ENCODE peak calls at places on chromosomes 16 and 17, in six cellular contexts. X is OCI-LY7, V is ovary, D is HL-60, B is gastrocnemius medialis, H is neural progenitor cell. N is an unnamed sample.

GRCh38 chr16:2813661-2814288 is 3.3 kb upstream of the PRSS21 start:
- DNase-seq in X (no peak), V (no peak), D (peak; percentile 13), B (no peak), H (no peak), N (no peak)

GRCh38 chr17:78037280-78037679 is 78.8 kb downstream of the TNRC6C start:
- DNase-seq in X (no peak), V (no peak), D (no peak), B (no peak), H (no peak), N (no peak)

GRCh38 chr17:79020631-79021301 is 3.2 kb upstream of the C1QTNF1 start:
- DNase-seq in X (no peak), V (peak; percentile 6), D (no peak), B (no peak), H (no peak), N (peak; percentile 8)

GRCh38 chr17:13419676-13420075 is 182.1 kb downstream of the HS3ST3A1 start:
- DNase-seq in X (no peak), V (no peak), D (no peak), B (no peak), H (no peak), N (no peak)

GRCh38 chr17:3695129-3695722 is 729 bp downstream of the P2RX5 start:
- DNase-seq in X (peak; percentile 39), V (no peak), D (no peak), B (peak; percentile 86), H (no peak), N (no peak)

GRCh38 chr16:981695-982151 is at the start of gene SOX8:
- DNase-seq in X (no peak), V (no peak), D (no peak), B (no peak), H (peak; percentile 87), N (no peak)

GRCh38 chr16:12462690-12463646 is 340.7 kb downstream of the CPPED1 start:
- DNase-seq in X (no peak), V (no peak), D (no peak), B (no peak), H (no peak), N (no peak)

GRCh38 chr17:1231456-1231855 is 38.8 kb upstream of the BHLHA9 start:
- DNase-seq in X (no peak), V (no peak), D (peak; percentile 47), B (peak; percentile 24), H (no peak), N (no peak)

GRCh38 chr16:68985855-68986254 is 119.6 kb upstream of the HAS3 start:
- DNase-seq in X (no peak), V (no peak), D (no peak), B (no peak), H (no peak), N (no peak)

GRCh38 chr16:89120921-89121351 is 27.3 kb downstream of the ACSF3 start:
- DNase-seq in X (no peak), V (no peak), D (no peak), B (no peak), H (no peak), N (peak; percentile 94)

GRCh38 chr16:84499638-84500037 is 4.8 kb downstream of the MEAK7 start:
- DNase-seq in X (no peak), V (no peak), D (no peak), B (no peak), H (no peak), N (no peak)

GRCh38 chr16:12791340-12791739 is 12.3 kb downstream of the CPPED1 start:
- DNase-seq in X (no peak), V (no peak), D (no peak), B (no peak), H (no peak), N (no peak)

GRCh38 chr17:7218166-7218565 is 1.5 kb downstream of the DLG4 start:
- DNase-seq in X (no peak), V (no peak), D (no peak), B (no peak), H (no peak), N (peak; percentile 46)

GRCh38 chr16:71711789-71712188 is 12.7 kb downstream of the PHLPP2 start:
- DNase-seq in X (no peak), V (no peak), D (no peak), B (no peak), H (no peak), N (no peak)

GRCh38 chr17:65656390-65657250 is 95.2 kb upstream of the AXIN2 start:
- DNase-seq in X (no peak), V (no peak), D (no peak), B (no peak), H (no peak), N (no peak)

GRCh38 chr17:73064084-73064938 is 28.2 kb downstream of the SLC39A11 start:
- DNase-seq in X (no peak), V (no peak), D (peak; percentile 66), B (no peak), H (peak; percentile 18), N (no peak)

GRCh38 chr17:33049781-33050414 is 58.3 kb downstream of the SPACA3 start:
- DNase-seq in X (peak; percentile 17), V (no peak), D (peak; percentile 21), B (no peak), H (peak; percentile 72), N (no peak)

GRCh38 chr17:45171338-45172231 is 9.9 kb downstream of the HEXIM2 start:
- DNase-seq in X (no peak), V (peak; percentile 32), D (no peak), B (peak; percentile 70), H (peak; percentile 79), N (peak; percentile 36)

GRCh38 chr16:22903716-22904115 is 89.8 kb downstream of the HS3ST2 start:
- DNase-seq in X (no peak), V (no peak), D (no peak), B (no peak), H (no peak), N (no peak)

GRCh38 chr16:27103954-27104353 is 37.2 kb downstream of the C16orf82 start:
- DNase-seq in X (no peak), V (no peak), D (no peak), B (no peak), H (no peak), N (no peak)

GRCh38 chr16:54927125-54928015 is 3.3 kb upstream of the IRX5 start:
- DNase-seq in X (peak; percentile 13), V (no peak), D (no peak), B (no peak), H (no peak), N (no peak)

GRCh38 chr17:74414510-74414909 is 17.4 kb upstream of the GPRC5C start:
- DNase-seq in X (peak; percentile 70), V (no peak), D (no peak), B (no peak), H (no peak), N (no peak)

GRCh38 chr17:75539969-75540729 is 14.7 kb downstream of the LLGL2 start:
- DNase-seq in X (no peak), V (no peak), D (no peak), B (no peak), H (no peak), N (no peak)

GRCh38 chr17:50549969-50550368 is 3.0 kb downstream of the SPATA20 start:
- DNase-seq in X (no peak), V (no peak), D (no peak), B (no peak), H (no peak), N (no peak)

GRCh38 chr17:50551884-50552283 is 4.9 kb downstream of the SPATA20 start:
- DNase-seq in X (no peak), V (no peak), D (no peak), B (no peak), H (no peak), N (no peak)

GRCh38 chr17:50551433-50551815 is 4.5 kb downstream of the SPATA20 start:
- DNase-seq in X (no peak), V (no peak), D (no peak), B (no peak), H (no peak), N (no peak)

GRCh38 chr17:50549256-50549941 is 2.4 kb downstream of the SPATA20 start:
- DNase-seq in X (no peak), V (no peak), D (no peak), B (no peak), H (no peak), N (no peak)

GRCh38 chr17:50550661-50551432 is 3.9 kb downstream of the SPATA20 start:
- DNase-seq in X (peak; percentile 44), V (peak; percentile 84), D (peak; percentile 38), B (peak; percentile 49), H (peak; percentile 95), N (peak; percentile 82)
- TF ChIP-seq CTCF in X (peak; percentile 70), V (peak; percentile 90), D (peak; percentile 46), B (peak; percentile 71), H (peak; percentile 88), N (peak; percentile 94)

GRCh38 chr17:82333279-82334171 is at the start of gene SECTM1:
- DNase-seq in X (no peak), V (peak; percentile 74), D (no peak), B (no peak), H (peak; percentile 72), N (no peak)

GRCh38 chr17:82331345-82331939 is 2.1 kb downstream of the SECTM1 start:
- DNase-seq in X (no peak), V (no peak), D (no peak), B (no peak), H (no peak), N (no peak)

GRCh38 chr17:82332669-82333278 is 792 bp downstream of the SECTM1 start:
- DNase-seq in X (no peak), V (peak; percentile 51), D (peak; percentile 60), B (no peak), H (no peak), N (peak; percentile 57)

GRCh38 chr17:82334622-82335394 is 1.2 kb upstream of the SECTM1 start:
- DNase-seq in X (peak; percentile 49), V (no peak), D (no peak), B (no peak), H (no peak), N (no peak)

GRCh38 chr17:82334204-82334621 is 647 bp upstream of the SECTM1 start:
- DNase-seq in X (no peak), V (peak; percentile 56), D (no peak), B (no peak), H (no peak), N (no peak)
- TF ChIP-seq CTCF in X (no peak), V (no peak), D (no peak), B (no peak), H (no peak), N (no peak)

GRCh38 chr16:58252716-58253115 is 42.1 kb downstream of the PRSS54 start:
- DNase-seq in X (peak; percentile 9), V (no peak), D (no peak), B (no peak), H (no peak), N (no peak)
- TF ChIP-seq CTCF in X (peak; percentile 63), V (no peak), D (no peak), B (no peak), H (no peak), N (no peak)

DNA sequence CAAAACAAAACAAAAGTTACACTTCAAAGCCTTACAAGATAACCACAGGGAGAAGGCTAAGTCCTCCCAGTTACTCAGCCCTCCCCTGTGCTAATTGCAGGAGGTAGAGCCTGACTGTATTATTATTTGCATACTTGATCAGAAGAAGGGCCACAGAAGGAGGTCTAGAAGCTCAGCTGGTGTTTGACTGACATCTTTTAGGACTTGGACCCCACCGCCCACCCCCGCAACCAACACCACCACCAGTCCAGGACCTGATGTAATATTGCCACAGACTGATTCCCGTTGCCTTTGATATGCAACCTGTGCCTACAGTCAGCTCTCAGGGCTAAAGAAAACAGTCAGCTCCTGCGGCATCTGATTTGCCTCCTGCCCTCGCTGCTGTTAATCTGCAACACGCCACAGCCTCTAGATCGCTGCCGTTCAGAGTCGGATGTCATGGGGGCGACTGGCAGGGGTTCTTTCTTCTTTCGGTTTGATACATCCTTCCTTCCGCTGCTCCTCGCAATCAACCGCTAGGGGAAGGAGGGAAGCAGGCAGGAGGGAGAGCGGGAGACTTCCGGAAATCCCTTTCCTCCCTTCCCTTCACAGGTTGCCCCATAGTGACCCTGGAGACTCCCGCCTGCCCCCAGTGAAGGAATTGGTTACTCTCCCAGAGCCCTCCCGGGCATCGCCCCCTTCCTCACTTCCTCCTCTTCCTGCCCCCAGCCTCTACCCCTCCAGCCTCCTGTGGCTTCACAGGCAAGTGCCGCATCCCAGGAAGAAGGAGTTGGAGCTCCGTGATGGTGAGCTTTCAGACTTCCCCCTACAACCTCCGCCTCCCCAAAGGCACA is 90.5 kb upstream of the SOX9 start:
- DNase-seq in X (peak; percentile 77), V (peak; percentile 8), D (no peak), B (no peak), H (peak; percentile 83), N (peak; percentile 13)
- TF ChIP-seq CTCF in X (peak; percentile 46), V (no peak), D (no peak), B (peak; percentile 22), H (peak; percentile 53), N (peak; percentile 33)

N was measured in adrenal gland.